ENCODE peak calls at places on chromosomes 5 and 9, in four cellular contexts. B, V, N and G are unnamed samples.

GRCh38 chr9:684950-685340 is 156.6 kb upstream of the DMRT1 start:
- DNase-seq in N (no peak), V (no peak), B (no peak), G (no peak)

GRCh38 chr5:154972476-154973080 is 31.7 kb downstream of the MRPL22 start:
- DNase-seq in N (peak; percentile 15), B (peak; percentile 77), V (peak; percentile 35), G (peak; percentile 19)

GRCh38 chr9:108035485-108035884 is 545.9 kb upstream of the KLF4 start:
- DNase-seq in N (no peak), B (no peak), V (no peak), G (no peak)

GRCh38 chr9:127455299-127455992 is 4.1 kb downstream of the LRSAM1 start:
- DNase-seq in B (no peak), V (no peak), N (no peak), G (peak; percentile 89)

GRCh38 chr9:92180669-92181181 is 65.5 kb upstream of the SPTLC1 start:
- DNase-seq in N (no peak), V (no peak), B (no peak), G (peak; percentile 48)

GRCh38 chr5:169115725-169116124 is 185.2 kb downstream of the SLIT3 start:
- DNase-seq in V (no peak), B (no peak), N (no peak), G (no peak)

GRCh38 chr5:109413463-109413862 is 3.7 kb upstream of the PJA2 start:
- DNase-seq in V (no peak), B (peak; percentile 37), N (no peak), G (no peak)

GRCh38 chr9:36120705-36121104 is 15.8 kb upstream of the GLIPR2 start:
- DNase-seq in V (no peak), B (no peak), N (no peak), G (no peak)

GRCh38 chr9:1766042-1766441 is 249.1 kb upstream of the SMARCA2 start:
- DNase-seq in V (no peak), B (no peak), N (no peak), G (no peak)

GRCh38 chr9:134141906-134142305 is 6.0 kb downstream of the WDR5 start:
- DNase-seq in N (no peak), B (no peak), V (no peak), G (no peak)

GRCh38 chr9:127447416-127448111 is 3.6 kb downstream of the RPL12 start:
- DNase-seq in V (no peak), N (no peak), B (no peak), G (peak; percentile 50)

GRCh38 chr5:173454764-173455598 is 126.8 kb upstream of the STC2 start:
- DNase-seq in V (peak; percentile 95), N (peak; percentile 91), B (no peak), G (no peak)

GRCh38 chr5:65808261-65808741 is 86.3 kb downstream of the NLN start:
- DNase-seq in V (no peak), B (no peak), N (no peak), G (no peak)

GRCh38 chr9:90894956-90895687 is 93.5 kb downstream of the SYK start:
- DNase-seq in B (peak; percentile 49), V (no peak), N (no peak), G (no peak)

GRCh38 chr5:177128551-177128976 is 5.0 kb upstream of the NSD1 start:
- DNase-seq in B (no peak), N (no peak), V (no peak), G (no peak)

DNA sequence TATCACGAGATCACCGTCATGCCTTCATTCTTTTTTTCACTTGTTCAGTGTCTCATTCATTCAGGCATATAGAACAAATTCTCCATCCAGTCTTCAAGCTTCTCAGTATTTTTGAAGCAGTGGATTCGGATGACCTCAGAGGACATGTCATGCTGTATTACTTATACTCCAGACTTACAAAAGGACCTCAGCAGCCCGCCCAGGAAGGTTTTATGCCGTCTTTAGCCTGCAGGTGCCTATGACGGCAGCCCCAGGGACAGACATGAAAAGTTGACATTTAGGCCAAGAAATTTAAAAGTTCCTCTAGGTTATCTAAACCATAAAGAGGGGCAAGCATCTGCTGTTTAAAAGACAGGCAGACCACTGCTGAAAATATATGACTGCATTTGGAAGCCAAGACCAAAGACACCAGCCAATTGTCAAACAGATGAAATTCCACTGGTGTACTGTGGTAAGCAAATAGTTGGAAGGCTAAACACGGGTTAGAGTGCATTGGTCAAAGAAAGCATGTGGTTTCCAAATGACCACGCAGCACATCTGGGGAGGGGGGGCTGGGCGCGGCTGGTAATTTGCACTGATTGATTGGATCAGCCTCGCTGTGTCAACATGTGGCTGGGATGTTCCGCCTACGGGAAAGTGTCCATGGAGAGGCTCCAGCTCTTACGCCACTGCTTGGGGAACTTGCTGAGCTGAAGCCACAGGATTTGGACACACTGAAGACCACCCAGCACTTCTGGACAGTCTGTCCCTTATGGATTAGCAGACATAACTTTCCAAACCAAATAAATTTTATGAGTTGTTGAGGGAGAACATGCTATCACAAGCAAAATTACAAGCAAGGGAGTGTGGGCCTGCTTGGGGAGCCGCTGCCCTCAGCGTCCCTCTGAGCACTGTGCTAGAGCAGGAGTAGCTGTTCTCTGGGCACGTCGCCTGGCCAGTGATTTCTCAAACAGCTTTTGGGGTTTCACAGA is 173.6 kb downstream of the FANCC start:
- DNase-seq in V (no peak), B (no peak), N (no peak), G (no peak)
- TF ChIP-seq REST in V (no peak), B (no peak), N (no peak), G (no peak)

GRCh38 chr5:149415245-149415967 is 36.3 kb upstream of the IL17B start:
- DNase-seq in B (no peak), V (no peak), N (no peak), G (no peak)
- TF ChIP-seq POLR2AphosphoS5 in B (no peak), V (no peak), N (no peak), G (no peak)

GRCh38 chr9:69895185-69895584 is 74.6 kb downstream of the CFAP95 start:
- DNase-seq in B (no peak), N (no peak), V (no peak), G (no peak)
- TF ChIP-seq REST in B (no peak), N (no peak), V (no peak), G (no peak)

GRCh38 chr5:10627185-10628115 is 63.6 kb downstream of the ANKRD33B start:
- DNase-seq in V (peak; percentile 89), N (peak; percentile 88), B (peak; percentile 99), G (peak; percentile 94)
- TF ChIP-seq POLR2AphosphoS5 in V (no peak), N (no peak), B (peak; percentile 36), G (peak; percentile 19)

DNA sequence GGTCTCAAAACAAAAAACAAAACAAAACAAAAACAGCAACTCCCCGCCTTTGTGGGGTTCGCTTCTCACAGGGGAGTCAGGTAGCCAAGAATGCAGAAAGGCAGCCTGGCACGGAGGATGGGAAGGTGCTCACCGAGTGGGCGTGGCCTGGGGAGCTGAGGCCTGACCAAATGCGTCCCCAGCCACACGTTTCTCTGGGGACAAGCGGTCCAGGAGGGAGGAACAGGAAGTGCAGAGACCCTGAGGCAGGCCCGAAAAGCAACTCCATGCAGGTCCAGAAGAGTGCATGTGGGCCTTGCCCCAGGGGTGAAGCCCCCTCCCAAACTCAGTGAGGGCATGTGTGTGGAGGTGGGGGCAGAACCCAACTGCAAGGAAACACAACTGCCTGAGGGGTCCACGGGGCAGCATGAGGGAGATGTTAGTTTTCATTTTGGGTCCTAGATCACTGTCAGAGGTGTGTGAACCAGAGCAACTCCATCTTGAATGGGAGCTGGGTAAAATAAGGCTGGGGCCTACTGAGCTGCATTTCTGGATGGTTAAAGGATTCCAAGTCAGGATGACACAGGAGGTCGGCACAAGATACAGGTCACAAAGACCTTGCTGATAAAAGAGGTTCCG is 2.6 kb upstream of the UAP1L1 start:
- DNase-seq in V (no peak), B (peak; percentile 77), N (no peak), G (no peak)
- TF ChIP-seq REST in V (no peak), B (no peak), N (no peak), G (no peak)

DNA sequence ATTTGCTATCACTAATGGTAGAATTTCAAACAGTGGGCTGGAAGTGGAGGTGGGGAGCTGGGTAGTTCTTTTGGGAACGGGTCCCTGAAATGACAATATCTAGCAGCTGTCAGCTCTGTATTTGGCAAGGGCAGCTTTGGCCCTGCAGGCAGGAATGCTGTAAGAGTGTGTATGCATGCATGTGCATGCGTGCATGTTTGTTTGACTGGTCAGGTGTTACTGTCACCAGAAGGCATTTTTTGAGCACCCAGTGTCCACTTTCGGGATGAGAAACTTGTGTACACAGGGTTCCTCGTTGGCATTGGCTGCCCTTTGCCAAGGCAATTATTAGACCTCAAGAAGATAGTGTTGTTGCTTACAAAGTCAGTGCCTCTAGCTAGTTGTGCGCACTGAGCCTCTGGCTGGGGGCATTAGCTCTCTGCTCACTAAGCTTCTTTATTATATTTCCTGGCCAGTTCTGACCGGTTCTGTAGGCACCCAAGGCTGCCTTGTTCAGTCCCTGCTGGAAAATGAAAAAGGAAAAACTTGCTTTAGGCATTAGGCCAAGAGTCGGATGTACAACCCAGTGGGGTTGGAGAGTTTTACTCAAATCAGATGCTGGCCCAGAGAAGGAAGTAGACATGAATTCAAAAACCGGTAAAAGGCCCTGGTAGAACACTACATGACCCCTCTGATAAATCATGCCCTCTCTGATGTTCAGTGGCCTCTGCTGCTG is 2.0 kb downstream of the CYFIP2 start:
- DNase-seq in N (no peak), B (no peak), V (no peak), G (no peak)
- TF ChIP-seq POLR2AphosphoS5 in N (no peak), B (no peak), V (no peak), G (no peak)

GRCh38 chr9:123922911-123923310 is 7.0 kb downstream of the DENND1A start:
- DNase-seq in V (no peak), B (no peak), N (no peak), G (no peak)
- TF ChIP-seq REST in V (no peak), B (no peak), N (no peak), G (no peak)

DNA sequence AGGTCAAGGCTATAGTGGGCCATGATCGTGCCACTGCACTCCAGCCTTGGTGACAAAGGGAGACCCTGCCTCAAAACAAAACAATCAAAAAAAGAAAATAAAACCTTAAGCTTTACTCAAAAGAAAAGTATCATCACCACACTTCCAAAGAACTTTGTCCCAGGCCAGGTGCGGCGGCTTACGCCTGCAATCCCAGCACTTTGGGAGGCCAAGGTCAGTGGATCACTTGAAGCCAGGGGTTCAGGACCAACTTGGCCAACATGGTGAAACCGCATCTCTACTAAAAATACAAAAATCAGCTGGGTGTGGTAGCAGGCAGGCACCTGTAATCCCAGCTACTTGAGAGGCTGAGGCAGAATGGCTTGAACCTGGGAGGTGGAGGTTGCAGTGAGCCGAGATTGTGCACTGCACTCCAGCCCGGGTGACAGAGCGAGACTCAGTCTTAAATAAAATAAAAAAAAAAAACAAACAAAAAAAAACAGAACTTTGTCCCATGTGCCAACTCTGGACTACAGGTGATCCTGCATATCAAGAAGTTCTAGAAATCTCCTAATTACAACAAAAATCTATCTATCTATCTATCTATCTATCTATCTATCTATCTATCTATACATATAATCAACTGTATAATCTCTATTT is 19.7 kb downstream of the CLINT1 start:
- DNase-seq in N (no peak), V (no peak), B (no peak), G (no peak)
- TF ChIP-seq POLR2AphosphoS5 in N (no peak), V (no peak), B (no peak), G (no peak)